ENCODE peak calls at places on chromosomes 11 and 22, in nine cellular contexts. S, D, K, L, B, M, V, X and Q are unnamed samples.

GRCh38 chr11:64141081-64141783 is 24.7 kb downstream of the MACROD1 start:
- DNase-seq in X (no peak), M (no peak), L (no peak), S (no peak), D (no peak), V (no peak), K (peak; percentile 37), B (no peak), Q (no peak)

GRCh38 chr11:63592975-63593395 is 21.2 kb downstream of the PLAAT3 start:
- DNase-seq in D (peak; percentile 41), X (peak; percentile 47), B (no peak), S (peak; percentile 56), V (no peak), L (peak; percentile 65), K (peak; percentile 23), M (peak; percentile 49), Q (no peak)

GRCh38 chr11:65058012-65058411 is 341 bp downstream of the NAALADL1 start:
- DNase-seq in X (no peak), D (no peak), V (no peak), S (no peak), L (no peak), B (no peak), M (no peak), K (no peak), Q (no peak)

GRCh38 chr11:22976146-22976545 is 115.9 kb upstream of the CCDC179 start:
- DNase-seq in K (no peak), M (no peak), B (peak; percentile 70), V (peak; percentile 69), L (peak; percentile 79), X (peak; percentile 95), D (peak; percentile 80), S (peak; percentile 80), Q (no peak)

GRCh38 chr11:75815345-75815983 is 454 bp downstream of the UVRAG start:
- DNase-seq in S (peak; percentile 41), M (peak; percentile 40), D (peak; percentile 25), L (peak; percentile 64), K (peak; percentile 52), B (no peak), X (peak; percentile 25), V (no peak), Q (peak; percentile 31)

GRCh38 chr11:45662665-45663485 is 2.5 kb downstream of the CHST1 start:
- DNase-seq in M (no peak), K (no peak), L (peak; percentile 48), S (peak; percentile 94), D (peak; percentile 92), B (no peak), V (peak; percentile 15), X (peak; percentile 97), Q (no peak)

GRCh38 chr11:104015649-104016415 is 20.6 kb upstream of the DDI1 start:
- DNase-seq in S (no peak), K (no peak), M (no peak), D (no peak), V (peak; percentile 17), X (no peak), B (no peak), L (no peak), Q (no peak)

GRCh38 chr11:117647872-117648271 is 149.1 kb downstream of the DSCAML1 start:
- DNase-seq in X (no peak), V (no peak), K (no peak), D (no peak), L (no peak), S (no peak), M (no peak), B (no peak), Q (no peak)

GRCh38 chr22:46040471-46041465 is 63.8 kb upstream of the WNT7B start:
- DNase-seq in K (no peak), L (no peak), M (peak; percentile 11), V (no peak), D (no peak), X (no peak), S (no peak), B (peak; percentile 66), Q (no peak)

DNA sequence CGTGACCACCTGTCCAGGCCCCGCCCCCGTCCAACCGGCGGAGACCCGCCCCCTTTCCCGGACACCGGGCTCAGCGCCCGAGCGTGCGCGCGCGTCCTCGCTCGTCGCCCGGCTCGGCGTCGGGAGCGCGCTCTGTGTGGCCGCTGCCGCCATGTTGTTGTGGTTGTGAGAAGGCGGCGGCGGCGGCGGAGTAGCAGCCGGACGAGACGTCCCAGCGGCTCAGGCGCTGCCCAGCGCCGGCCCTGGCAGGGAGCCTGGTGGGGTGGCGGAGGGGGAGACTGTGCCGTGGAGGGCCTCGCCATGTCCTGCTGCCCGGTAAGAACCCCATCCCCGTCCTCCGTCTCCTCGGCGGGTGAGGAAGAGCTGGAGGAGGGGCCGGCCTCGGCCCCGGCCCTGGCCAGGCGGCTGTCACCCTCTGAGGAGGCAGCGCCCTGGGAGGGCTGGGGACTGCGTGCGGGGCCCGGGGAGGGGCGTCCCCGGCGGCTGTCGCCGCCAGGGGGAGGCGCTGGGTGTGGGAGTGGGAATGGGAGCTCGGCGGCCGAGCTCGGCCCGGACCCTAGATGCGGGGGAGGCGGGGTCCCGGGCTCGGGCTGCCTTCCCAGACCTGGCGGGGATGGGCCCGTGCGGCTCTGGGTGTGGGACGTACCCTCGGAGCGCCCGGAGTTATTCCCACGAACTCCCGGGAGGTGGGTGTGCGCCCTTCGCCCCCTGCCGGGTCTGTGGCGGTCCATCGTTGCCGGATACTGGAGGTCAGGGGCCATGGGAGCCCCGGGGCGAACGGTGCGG is at the start of gene MTMR3:
- DNase-seq in K (peak; percentile 98), M (peak; percentile 96), S (peak; percentile 90), V (peak; percentile 91), B (peak; percentile 97), L (peak; percentile 92), D (peak; percentile 83), X (peak; percentile 83), Q (peak; percentile 98)
- TF ChIP-seq CTCF in K (peak; percentile 47), M (no peak), S (peak; percentile 6), V (no peak), B (no peak), L (peak; percentile 37), D (peak; percentile 0), X (no peak), Q (peak; percentile 59)

DNA sequence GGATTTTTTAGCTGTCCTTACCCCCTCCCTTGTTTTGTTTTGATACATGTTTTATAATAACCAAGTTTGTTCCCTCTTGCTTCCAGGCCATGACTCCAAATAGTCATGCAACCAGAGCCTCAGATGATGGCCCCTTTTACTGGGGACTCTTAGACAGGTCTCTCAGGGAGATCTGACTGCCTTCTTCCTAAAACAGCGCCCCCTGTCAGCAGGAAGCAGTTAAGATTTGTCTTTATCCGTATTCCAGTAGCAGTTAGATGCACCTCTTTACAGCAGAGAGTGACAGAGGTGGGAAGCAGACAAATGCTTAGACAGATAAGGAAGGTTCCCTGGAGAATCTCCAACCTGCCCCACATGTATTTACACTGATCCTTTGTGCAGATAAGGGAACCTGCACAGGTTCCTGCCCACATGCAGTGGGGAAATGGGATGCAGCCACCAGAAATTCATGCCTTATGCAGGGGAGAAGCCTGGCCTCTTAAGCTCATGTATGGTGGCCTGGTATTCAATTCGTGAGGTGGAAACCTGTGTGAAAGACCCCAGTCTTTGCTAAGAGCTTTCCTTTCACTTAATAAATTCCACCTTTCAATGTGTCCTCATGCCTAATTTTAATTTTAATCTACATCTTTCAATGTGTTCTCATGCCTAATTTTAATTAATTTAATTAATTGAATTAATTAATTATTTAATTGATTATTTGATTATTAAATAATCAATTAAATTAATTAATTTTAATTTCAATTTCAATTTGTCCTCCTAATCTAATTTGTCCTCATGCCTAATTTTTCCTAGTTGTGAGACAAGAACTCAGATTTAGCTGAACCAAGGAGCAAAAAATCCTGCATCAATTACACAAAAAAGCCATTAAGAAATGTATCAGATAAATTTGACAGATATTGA is 11.5 kb upstream of the GLYAT start:
- DNase-seq in L (peak; percentile 6), B (no peak), V (no peak), X (no peak), K (peak; percentile 1), S (no peak), D (no peak), M (no peak), Q (no peak)
- TF ChIP-seq CTCF in L (peak; percentile 26), B (no peak), V (peak; percentile 13), X (peak; percentile 17), K (no peak), S (no peak), D (peak; percentile 11), M (peak; percentile 39), Q (no peak)

GRCh38 chr22:49324527-49325491 is 502.9 kb downstream of the BRD1 start:
- DNase-seq in L (peak; percentile 23), S (no peak), B (no peak), M (no peak), D (no peak), X (no peak), V (no peak), K (no peak), Q (no peak)
- TF ChIP-seq CTCF in L (no peak), S (no peak), B (no peak), M (no peak), D (no peak), X (no peak), V (no peak), K (no peak), Q (no peak)

DNA sequence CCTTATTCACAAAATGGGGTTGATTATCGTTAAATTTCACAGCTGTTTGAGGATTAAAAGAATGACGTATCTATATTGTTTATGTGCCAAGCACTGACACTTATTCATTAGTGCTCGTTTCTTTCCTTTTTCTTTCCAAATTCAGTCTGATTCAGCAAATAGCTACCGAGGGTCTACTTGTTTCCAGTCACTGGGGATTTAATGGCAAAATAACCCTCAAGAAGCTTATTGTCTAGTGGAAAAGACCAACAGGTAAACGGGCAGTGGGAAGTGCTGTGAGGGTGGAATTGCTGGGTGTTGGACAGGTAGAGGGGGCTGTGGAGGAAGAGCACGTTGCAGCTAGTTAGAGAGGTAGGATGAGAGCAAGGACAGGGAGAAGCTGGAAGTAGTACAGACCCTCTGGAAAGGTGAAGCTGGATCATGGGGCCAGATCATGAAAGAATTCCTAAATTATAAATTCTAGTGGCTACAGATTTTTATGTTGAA is 48.3 kb upstream of the BIRC3 start:
- DNase-seq in L (no peak), X (no peak), B (no peak), K (no peak), S (no peak), V (no peak), D (no peak), M (no peak), Q (no peak)
- TF ChIP-seq CTCF in L (no peak), X (no peak), B (no peak), K (no peak), S (no peak), V (no peak), D (no peak), M (peak; percentile 8), Q (peak; percentile 9)

GRCh38 chr11:25214535-25215176 is 717.8 kb downstream of the LUZP2 start:
- DNase-seq in V (no peak), D (no peak), K (no peak), S (no peak), L (no peak), B (no peak), M (no peak), X (no peak), Q (no peak)
- TF ChIP-seq CTCF in V (no peak), D (no peak), K (no peak), S (no peak), L (no peak), B (no peak), M (no peak), X (no peak), Q (no peak)

GRCh38 chr11:27699242-27699925 is 871 bp downstream of the BDNF start:
- DNase-seq in B (no peak), L (no peak), X (no peak), S (no peak), D (peak; percentile 30), V (no peak), K (peak; percentile 45), M (peak; percentile 33), Q (peak; percentile 9)
- TF ChIP-seq CTCF in B (no peak), L (no peak), X (no peak), S (no peak), D (no peak), V (no peak), K (no peak), M (no peak), Q (peak; percentile 6)